ENCODE peak calls at places on chromosome 5, in nine cellular contexts. M is left lung, W is neural crest cell, D is NCI-H1417, Q is pulmonary artery endothelial cell, S is heart right ventricle, H is GM13976, C is adrenal gland, K is HL-60. A is an unnamed sample.

GRCh38 chr5:41815261-41815660 is 55.0 kb downstream of the OXCT1 start:
- DNase-seq in M (no peak), W (no peak), D (no peak), Q (no peak), S (no peak), H (no peak), C (no peak), K (no peak), A (no peak)

GRCh38 chr5:95284512-95285405 is at the start of gene MCTP1:
- DNase-seq in M (peak), W (peak), D (peak), Q (no peak), S (peak), H (peak), C (no peak), K (no peak), A (no peak)

GRCh38 chr5:106288977-106289376 is 1381.8 kb downstream of the EFNA5 start:
- DNase-seq in M (no peak), W (no peak), D (no peak), Q (no peak), S (no peak), H (no peak), C (no peak), K (no peak), A (no peak)

GRCh38 chr5:67636091-67636490 is 439.5 kb upstream of the CD180 start:
- DNase-seq in M (no peak), W (no peak), D (no peak), Q (no peak), S (peak), H (no peak), C (no peak), K (no peak), A (peak)

GRCh38 chr5:167320019-167320418 is 971.4 kb upstream of the WWC1 start:
- DNase-seq in M (no peak), W (no peak), D (no peak), Q (no peak), S (no peak), H (no peak), C (no peak), K (no peak), A (no peak)

GRCh38 chr5:168177831-168178450 is 113.5 kb upstream of the WWC1 start:
- DNase-seq in M (peak), W (no peak), D (peak), Q (no peak), S (peak), H (no peak), C (no peak), K (no peak), A (no peak)

GRCh38 chr5:131959906-131960305 is 14.4 kb upstream of the MEIKIN start:
- DNase-seq in M (no peak), W (no peak), D (no peak), Q (no peak), S (no peak), H (no peak), C (no peak), K (no peak), A (no peak)

GRCh38 chr5:56054651-56055050 is 59.9 kb upstream of the IL6ST start:
- DNase-seq in M (no peak), W (no peak), D (no peak), Q (no peak), S (no peak), H (no peak), C (no peak), K (no peak), A (no peak)

GRCh38 chr5:98769256-98770157 is 4.0 kb upstream of the RGMB start:
- DNase-seq in M (peak), W (peak), D (peak), Q (no peak), S (peak), H (peak), C (no peak), K (no peak), A (no peak)